ENCODE peak calls at places on chromosomes 7 and 10, in six cellular contexts. G is Panc1, X is kidney epithelial cell, S is cardiac fibroblast, L is PC-3, P is osteoblast. B is an unnamed sample.

GRCh38 chr10:122688293-122688989 is 11.2 kb downstream of the C10orf120 start:
- DNase-seq in L (peak; percentile 6), X (no peak), S (peak; percentile 70), G (no peak), P (peak; percentile 69), B (peak; percentile 10)

GRCh38 chr7:47596502-47597202 is 14.7 kb upstream of the TNS3 start:
- DNase-seq in L (peak; percentile 27), G (no peak), S (peak; percentile 36), X (no peak), P (no peak), B (peak; percentile 53)

GRCh38 chr7:121447191-121447920 is 51.2 kb upstream of the FAM3C start:
- DNase-seq in X (no peak), P (no peak), S (no peak), L (no peak), G (no peak), B (peak; percentile 68)

GRCh38 chr10:104277785-104278184 is 8.8 kb downstream of the GSTO2 start:
- DNase-seq in L (peak; percentile 73), S (no peak), G (no peak), P (no peak), X (no peak), B (no peak)

GRCh38 chr7:28955356-28955722 is 2.8 kb downstream of the TRIL start:
- DNase-seq in X (no peak), P (no peak), G (no peak), L (no peak), S (no peak), B (no peak)

GRCh38 chr10:26336979-26337378 is 101.2 kb upstream of the APBB1IP start:
- DNase-seq in G (no peak), X (no peak), P (no peak), S (no peak), L (no peak), B (no peak)

GRCh38 chr7:92810242-92810611 is 26.1 kb downstream of the CDK6 start:
- DNase-seq in S (no peak), P (no peak), L (no peak), G (no peak), X (no peak), B (no peak)

GRCh38 chr7:127598318-127598717 is 4.8 kb downstream of the FSCN3 start:
- DNase-seq in P (peak; percentile 73), X (no peak), L (peak; percentile 19), S (peak; percentile 24), G (no peak), B (no peak)

GRCh38 chr7:158274996-158275395 is 312.6 kb downstream of the PTPRN2 start:
- DNase-seq in P (peak; percentile 67), X (no peak), G (no peak), S (no peak), L (no peak), B (no peak)

GRCh38 chr7:125010540-125010939 is 80.9 kb upstream of the POT1 start:
- DNase-seq in P (no peak), S (no peak), L (no peak), G (no peak), X (no peak), B (no peak)

GRCh38 chr7:115618676-115619075 is 411.9 kb downstream of the TFEC start:
- DNase-seq in X (no peak), P (peak; percentile 23), G (no peak), L (peak; percentile 60), S (no peak), B (peak; percentile 93)

GRCh38 chr7:149489391-149490024 is 8.1 kb downstream of the ZNF746 start:
- DNase-seq in G (no peak), L (peak; percentile 31), X (no peak), S (no peak), P (no peak), B (no peak)

GRCh38 chr10:68871731-68872342 is 29.3 kb upstream of the DDX50 start:
- DNase-seq in S (peak; percentile 86), G (no peak), L (peak; percentile 87), P (no peak), X (peak; percentile 80), B (peak; percentile 48)

GRCh38 chr7:47040795-47041194 is 541.1 kb downstream of the TNS3 start:
- DNase-seq in P (no peak), L (no peak), X (no peak), G (no peak), S (peak; percentile 17), B (no peak)

GRCh38 chr7:84261509-84261908 is 66.9 kb upstream of the SEMA3A start:
- DNase-seq in X (no peak), L (no peak), G (no peak), S (no peak), P (no peak), B (no peak)

GRCh38 chr10:4201866-4202825 is 417.1 kb upstream of the KLF6 start:
- DNase-seq in X (no peak), G (no peak), P (no peak), L (no peak), S (no peak), B (no peak)

GRCh38 chr7:112995091-112995824 is 91.4 kb downstream of the GPR85 start:
- DNase-seq in X (peak; percentile 16), P (peak; percentile 74), S (peak; percentile 94), L (peak; percentile 50), G (no peak), B (peak; percentile 86)

GRCh38 chr10:98150544-98150943 is 16.1 kb downstream of the R3HCC1L start:
- DNase-seq in S (peak; percentile 70), L (no peak), X (no peak), G (no peak), P (peak; percentile 89), B (peak; percentile 40)

GRCh38 chr10:1643161-1643910 is 94.0 kb downstream of the ADARB2 start:
- DNase-seq in S (peak; percentile 1), P (no peak), X (no peak), L (peak; percentile 12), G (no peak), B (no peak)

GRCh38 chr7:12493866-12494265 is 76.7 kb upstream of the SCIN start:
- DNase-seq in G (no peak), X (no peak), S (peak; percentile 9), L (peak; percentile 75), P (peak; percentile 53), B (no peak)

GRCh38 chr7:38512704-38513103 is 118.5 kb downstream of the AMPH start:
- DNase-seq in G (no peak), P (no peak), L (peak; percentile 8), S (peak; percentile 27), X (no peak), B (peak; percentile 16)

GRCh38 chr10:123301077-123301875 is 147.1 kb downstream of the BUB3 start:
- DNase-seq in L (peak; percentile 60), X (peak; percentile 56), P (peak; percentile 92), G (peak; percentile 15), S (peak; percentile 27), B (peak; percentile 76)

GRCh38 chr10:14787938-14788337 is 13.2 kb upstream of the FAM107B start:
- DNase-seq in S (no peak), P (no peak), L (no peak), G (no peak), X (no peak), B (no peak)

GRCh38 chr7:111770116-111770515 is 207.8 kb upstream of the IMMP2L start:
- DNase-seq in G (no peak), X (no peak), L (no peak), P (no peak), S (no peak), B (no peak)

GRCh38 chr7:81366546-81366945 is 403.3 kb downstream of the HGF start:
- DNase-seq in S (peak; percentile 7), G (no peak), L (no peak), P (no peak), X (no peak), B (peak; percentile 67)

GRCh38 chr7:81361769-81362168 is 408.1 kb downstream of the HGF start:
- DNase-seq in X (no peak), S (no peak), L (no peak), G (no peak), P (no peak), B (peak; percentile 9)

GRCh38 chr7:81370857-81371256 is 399.0 kb downstream of the HGF start:
- DNase-seq in X (no peak), P (no peak), L (no peak), S (peak; percentile 36), G (no peak), B (peak; percentile 76)

GRCh38 chr7:81367335-81367801 is 402.5 kb downstream of the HGF start:
- DNase-seq in X (no peak), L (no peak), P (peak; percentile 69), G (no peak), S (peak; percentile 56), B (peak; percentile 100)
- H3K4me3 ChIP-seq in X (no peak overlapping the region), L (no peak overlapping the region), P (no peak overlapping the region), G (no peak overlapping the region), S (no peak overlapping the region), B (no peak overlapping the region)

DNA sequence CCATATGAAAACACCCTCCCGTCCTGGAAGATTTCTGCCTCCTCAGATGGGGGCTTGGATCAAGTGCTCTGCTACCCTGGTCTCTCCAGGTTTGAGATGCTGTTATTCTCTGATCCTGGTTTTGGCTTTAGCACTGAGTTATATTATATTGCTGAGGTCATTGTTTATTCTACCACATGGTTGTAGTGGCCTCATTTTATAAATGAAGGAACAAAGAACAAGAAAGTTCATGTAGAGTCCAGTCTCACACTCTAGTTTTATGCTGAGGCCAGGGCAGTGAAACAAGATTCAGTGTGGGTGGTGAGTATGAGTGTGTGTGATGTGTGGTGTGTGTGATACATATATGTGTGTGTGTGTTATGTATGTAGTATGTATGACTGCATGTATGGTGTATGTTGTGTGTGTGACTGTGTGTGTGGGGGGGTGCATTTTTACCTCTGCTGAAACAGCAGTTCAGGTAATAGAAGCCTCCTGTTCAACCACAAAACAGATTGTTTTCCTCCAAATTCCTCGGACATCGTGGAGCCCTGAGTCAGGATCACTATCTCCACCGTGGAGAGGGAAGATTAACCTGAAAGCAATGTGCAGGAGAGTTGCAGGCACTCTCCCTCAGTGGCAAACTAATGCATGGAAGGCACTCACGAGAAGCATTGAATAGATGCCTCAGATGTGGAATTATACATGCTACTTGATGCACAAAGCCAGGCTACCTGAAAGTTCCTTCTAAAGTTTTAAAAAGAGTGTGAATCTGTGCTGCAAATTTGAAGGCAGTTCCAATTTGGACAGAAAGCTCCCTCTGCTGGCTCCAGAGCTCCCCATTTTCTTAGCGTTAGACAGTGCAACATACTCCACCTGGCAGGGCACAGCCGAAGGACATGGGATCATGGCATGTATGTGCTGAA is 80.6 kb downstream of the C7orf25 start:
- DNase-seq in L (peak; percentile 70), G (no peak), P (no peak), X (no peak), S (peak; percentile 66), B (peak; percentile 67)
- TF ChIP-seq CTCF in L (peak; percentile 87), G (peak; percentile 80), P (peak; percentile 69), X (peak; percentile 80), S (peak; percentile 80), B (peak; percentile 82)

GRCh38 chr7:123662755-123663154 is 7.1 kb downstream of the LMOD2 start:
- DNase-seq in S (no peak), P (no peak), L (no peak), X (no peak), G (no peak), B (no peak)
- H3K4me3 ChIP-seq in S (no peak overlapping the region), P (no peak overlapping the region), L (no peak overlapping the region), X (no peak overlapping the region), G (no peak overlapping the region), B (no peak overlapping the region)

GRCh38 chr7:123747089-123747488 is 1.7 kb downstream of the WASL start:
- DNase-seq in X (no peak), L (no peak), S (peak; percentile 9), P (peak; percentile 58), G (no peak), B (peak; percentile 8)

GRCh38 chr7:123747620-123748141 is 1.1 kb downstream of the WASL start:
- DNase-seq in L (peak; percentile 79), X (peak; percentile 61), G (no peak), S (peak; percentile 76), P (peak; percentile 93), B (peak; percentile 73)

GRCh38 chr7:123744416-123744815 is 4.4 kb downstream of the WASL start:
- DNase-seq in S (no peak), X (no peak), G (no peak), P (no peak), L (no peak), B (no peak)

GRCh38 chr7:123745437-123745836 is 3.4 kb downstream of the WASL start:
- DNase-seq in P (no peak), G (no peak), L (no peak), S (no peak), X (no peak), B (no peak)

GRCh38 chr7:123746055-123746454 is 2.7 kb downstream of the WASL start:
- DNase-seq in L (no peak), G (no peak), X (no peak), S (peak; percentile 8), P (peak; percentile 66), B (peak; percentile 7)
- TF ChIP-seq CTCF in L (no peak), G (no peak), X (no peak), S (no peak), P (no peak), B (no peak)

B was measured in fibroblast of the aortic adventitia.